ENCODE peak calls at places on chromosome 19, in six cellular contexts. A is heart left ventricle, U is HCT116, W is tibial nerve, I is psoas muscle, H is mesendoderm. C is an unnamed sample. For H3K4me1, the result is how much of the 10 kb centered on the place peaks cover.

GRCh38 chr19:16402076-16402475 is 69.7 kb downstream of the EPS15L1 start:
- DNase-seq in A (no peak), U (no peak), W (no peak), I (peak), H (no peak), C (no peak)

GRCh38 chr19:45294291-45295029 is 28.2 kb downstream of the CKM start:
- DNase-seq in A (peak), U (no peak), W (no peak), I (peak), H (no peak), C (no peak)

GRCh38 chr19:50230379-50231351 is 27.2 kb downstream of the MYH14 start:
- DNase-seq in A (peak), U (no peak), W (no peak), I (no peak), H (peak), C (no peak)

GRCh38 chr19:11028146-11028545 is 61.1 kb upstream of the LDLR start:
- DNase-seq in A (no peak), U (no peak), W (no peak), I (no peak), H (no peak), C (no peak)

GRCh38 chr19:3061214-3062161 is 807 bp downstream of the TLE5 start:
- DNase-seq in A (peak), U (no peak), W (no peak), I (peak), H (no peak), C (peak)

GRCh38 chr19:37969695-37970094 is 62.7 kb downstream of the SIPA1L3 start:
- DNase-seq in A (no peak), U (no peak), W (no peak), I (no peak), H (no peak), C (no peak)

GRCh38 chr19:43636121-43636683 is 3.4 kb downstream of the CADM4 start:
- DNase-seq in A (no peak), U (no peak), W (no peak), I (no peak), H (peak), C (no peak)

GRCh38 chr19:21434516-21434915 is 37.6 kb downstream of the ZNF493 start:
- DNase-seq in A (no peak), U (no peak), W (no peak), I (no peak), H (no peak), C (no peak)

GRCh38 chr19:21569497-21569870 is 64.1 kb downstream of the ZNF429 start:
- DNase-seq in A (no peak), U (no peak), W (no peak), I (no peak), H (no peak), C (no peak)

GRCh38 chr19:32673573-32673972 is 1.4 kb downstream of the ANKRD27 start:
- DNase-seq in A (no peak), U (no peak), W (no peak), I (peak), H (no peak), C (no peak)

GRCh38 chr19:20233105-20233504 is 66.1 kb downstream of the ZNF486 start:
- DNase-seq in A (no peak), U (no peak), W (no peak), I (no peak), H (no peak), C (no peak)

GRCh38 chr19:13817018-13817614 is 21.9 kb downstream of the ZSWIM4 start:
- DNase-seq in A (peak), U (no peak), W (no peak), I (no peak), H (peak), C (no peak)

GRCh38 chr19:45251452-45252354 is 632 bp downstream of the MARK4 start:
- DNase-seq in A (peak), U (no peak), W (no peak), I (peak), H (peak), C (no peak)

GRCh38 chr19:34881982-34882381 is 44.7 kb upstream of the ZNF30 start:
- DNase-seq in A (no peak), U (no peak), W (no peak), I (no peak), H (no peak), C (no peak)

GRCh38 chr19:57443121-57443696 is 8.1 kb downstream of the ZNF749 start:
- DNase-seq in A (no peak), U (no peak), W (no peak), I (no peak), H (no peak), C (no peak)

GRCh38 chr19:13006431-13007281 is 11.4 kb downstream of the NFIX start:
- DNase-seq in A (no peak), U (no peak), W (no peak), I (peak), H (no peak), C (peak)

GRCh38 chr19:1255186-1256161 is 7.1 kb downstream of the MIDN start:
- DNase-seq in A (no peak), U (no peak), W (no peak), I (peak), H (no peak), C (no peak)

GRCh38 chr19:7677664-7678311 is 898 bp downstream of the MCEMP1 start:
- DNase-seq in A (no peak), U (no peak), W (no peak), I (no peak), H (peak), C (no peak)

GRCh38 chr19:20664917-20665781 is 3.8 kb upstream of the ZNF626 start:
- DNase-seq in A (peak), U (no peak), W (no peak), I (peak), H (peak), C (no peak)

GRCh38 chr19:10826236-10826635 is 9.8 kb downstream of the TMED1 start:
- DNase-seq in A (no peak), U (no peak), W (no peak), I (peak), H (no peak), C (no peak)

GRCh38 chr19:47699360-47699917 is 13.8 kb upstream of the EHD2 start:
- DNase-seq in A (no peak), U (no peak), W (no peak), I (no peak), H (peak), C (no peak)

GRCh38 chr19:31448221-31448657 is 99.0 kb upstream of the TSHZ3 start:
- DNase-seq in A (peak), U (no peak), W (no peak), I (peak), H (peak), C (peak)

GRCh38 chr19:38095411-38096308 is 128.4 kb downstream of the DPF1 start:
- DNase-seq in A (peak), U (peak), W (peak), I (peak), H (peak), C (no peak)

GRCh38 chr19:16371540-16371986 is 46.9 kb downstream of the KLF2 start:
- DNase-seq in A (peak), U (no peak), W (no peak), I (peak), H (no peak), C (no peak)

GRCh38 chr19:16603090-16603489 is 24.9 kb downstream of the MED26 start:
- DNase-seq in A (no peak), U (no peak), W (no peak), I (no peak), H (no peak), C (no peak)

GRCh38 chr19:29724102-29724641 is 9.1 kb upstream of the C19orf12 start:
- DNase-seq in A (no peak), U (no peak), W (no peak), I (no peak), H (peak), C (no peak)
- H3K4me3 ChIP-seq in A (peak), U (no peak), W (peak), I (peak), H (no peak), C (peak)

GRCh38 chr19:40236026-40236355 is 9.5 kb upstream of the CCNP start:
- DNase-seq in A (no peak), U (no peak), W (no peak), I (no peak), H (no peak), C (no peak)
- H3K4me1 ChIP-seq in A (under half), U (under half), W (under half), I (under half), H (under half), C (under half)

DNA sequence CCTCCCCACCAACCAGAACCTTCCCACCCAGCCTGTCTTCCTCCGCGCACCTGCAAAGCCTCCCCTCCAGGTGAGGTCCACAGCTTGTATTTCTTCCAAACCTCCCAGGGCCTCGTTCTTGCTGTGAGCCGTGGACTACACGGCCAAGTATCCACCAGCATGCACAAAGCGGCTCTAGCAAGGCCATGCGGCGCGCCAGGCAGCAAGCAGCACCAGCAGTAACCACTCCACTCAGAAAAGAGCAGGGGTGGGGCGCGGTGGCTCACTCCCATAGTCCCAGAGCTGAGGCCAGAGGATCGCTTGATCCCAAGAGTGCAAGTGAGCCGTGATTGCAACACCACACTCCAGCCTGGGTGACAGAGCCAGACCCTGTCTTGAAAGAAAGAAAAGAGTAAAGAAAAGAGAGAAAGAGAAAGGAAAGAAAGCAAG is 4.7 kb downstream of the CCDC8 start:
- DNase-seq in A (peak), U (no peak), W (peak), I (peak), H (peak), C (peak)
- H3K4me3 ChIP-seq in A (peak), U (no peak), W (peak), I (peak), H (no peak), C (no peak)

GRCh38 chr19:15299568-15300409 is 32.5 kb downstream of the BRD4 start:
- DNase-seq in A (no peak), U (no peak), W (no peak), I (no peak), H (peak), C (no peak)
- H3K4me1 ChIP-seq in A (half or more), U (under half), W (half or more), I (half or more), H (under half), C (half or more)

DNA sequence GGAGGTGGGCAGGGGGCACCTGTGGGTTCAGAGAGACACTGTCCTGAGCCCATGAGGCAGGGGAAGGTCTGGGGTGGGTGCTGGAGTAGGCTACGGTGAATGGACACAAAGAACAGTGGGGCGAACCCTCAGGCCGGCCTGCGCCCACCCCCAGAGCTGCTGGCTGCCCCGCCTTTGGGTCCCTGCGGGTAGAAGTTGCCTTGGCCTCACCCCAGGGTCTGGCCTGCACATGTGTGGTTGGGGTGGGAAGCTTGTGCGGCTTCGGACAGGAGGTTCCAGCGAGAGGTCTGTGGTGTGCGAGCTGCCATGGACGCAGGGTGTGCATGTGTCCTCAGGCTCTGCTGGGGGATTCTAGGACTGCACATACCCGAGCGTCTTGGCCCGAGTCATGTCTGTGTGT is 20.6 kb upstream of the POU2F2 start:
- DNase-seq in A (no peak), U (no peak), W (no peak), I (no peak), H (no peak), C (no peak)
- H3K4me3 ChIP-seq in A (no peak), U (no peak), W (no peak), I (no peak), H (no peak), C (no peak)

C was measured in sigmoid colon.